ENCODE peak calls at places on chromosomes 12 and 14, in five cellular contexts. One of them, this sample, is unnamed.
A peak's percentile ranks its signal among the peaks of the same experiment; 100 is the strongest.

GRCh38 chr12:7995266-7995963 is 37.1 kb upstream of the FOXJ2 start:
- DNase-seq in psoas muscle: peak; percentile 75
- DNase-seq in T-helper 1 cell: peak; percentile 79
- DNase-seq in HFF-Myc: peak; percentile 72
- DNase-seq in WTC11: peak; percentile 76
- DNase-seq in this sample: peak; percentile 82

GRCh38 chr14:88929656-88930436 is 105.4 kb downstream of the TTC8 start:
- DNase-seq in psoas muscle: no peak
- DNase-seq in T-helper 1 cell: no peak
- DNase-seq in HFF-Myc: no peak
- DNase-seq in WTC11: peak; percentile 16
- DNase-seq in this sample: no peak

GRCh38 chr12:106284294-106285105 is 18.0 kb upstream of the TCP11L2 start:
- DNase-seq in psoas muscle: no peak
- DNase-seq in T-helper 1 cell: no peak
- DNase-seq in HFF-Myc: no peak
- DNase-seq in WTC11: no peak
- DNase-seq in this sample: no peak

GRCh38 chr12:122395319-122395718 is 27.1 kb downstream of the CLIP1 start:
- DNase-seq in psoas muscle: no peak
- DNase-seq in T-helper 1 cell: no peak
- DNase-seq in HFF-Myc: peak; percentile 49
- DNase-seq in WTC11: no peak
- DNase-seq in this sample: no peak

GRCh38 chr14:93715279-93715927 is 72.9 kb downstream of the PRIMA1 start:
- DNase-seq in psoas muscle: no peak
- DNase-seq in T-helper 1 cell: no peak
- DNase-seq in HFF-Myc: no peak
- DNase-seq in WTC11: no peak
- DNase-seq in this sample: no peak

GRCh38 chr12:88993655-88994054 is 358.6 kb downstream of the DUSP6 start:
- DNase-seq in psoas muscle: no peak
- DNase-seq in T-helper 1 cell: no peak
- DNase-seq in HFF-Myc: peak; percentile 48
- DNase-seq in WTC11: no peak
- DNase-seq in this sample: no peak

GRCh38 chr14:103315368-103315911 is 18.6 kb upstream of the EIF5 start:
- DNase-seq in psoas muscle: peak; percentile 67
- DNase-seq in T-helper 1 cell: no peak
- DNase-seq in HFF-Myc: no peak
- DNase-seq in WTC11: no peak
- DNase-seq in this sample: no peak

GRCh38 chr12:53739285-53740129 is 12.3 kb upstream of the CALCOCO1 start:
- DNase-seq in psoas muscle: no peak
- DNase-seq in T-helper 1 cell: no peak
- DNase-seq in HFF-Myc: no peak
- DNase-seq in WTC11: no peak
- DNase-seq in this sample: no peak

GRCh38 chr14:82710257-82710841 is 1176.7 kb upstream of the SEL1L start:
- DNase-seq in psoas muscle: no peak
- DNase-seq in T-helper 1 cell: no peak
- DNase-seq in HFF-Myc: peak; percentile 10
- DNase-seq in WTC11: peak; percentile 83
- DNase-seq in this sample: no peak

GRCh38 chr12:52389313-52390207 is 4.1 kb upstream of the KRT84 start:
- DNase-seq in psoas muscle: no peak
- DNase-seq in T-helper 1 cell: no peak
- DNase-seq in HFF-Myc: no peak
- DNase-seq in WTC11: no peak
- DNase-seq in this sample: no peak

GRCh38 chr14:92973265-92973797 is 50.4 kb downstream of the CHGA start:
- DNase-seq in psoas muscle: peak; percentile 50
- DNase-seq in T-helper 1 cell: no peak
- DNase-seq in HFF-Myc: peak; percentile 40
- DNase-seq in WTC11: peak; percentile 97
- DNase-seq in this sample: no peak